ENCODE peak calls at places on chromosome 15, in six cellular contexts. I is heart left ventricle, M is keratinocyte, L is AG10803, U is GM12864, V is adrenal gland. G is an unnamed sample.

GRCh38 chr15:70049701-70050445 is 47.8 kb downstream of the TLE3 start:
- DNase-seq in I (no peak), M (no peak), L (no peak), U (no peak), V (no peak), G (no peak)

GRCh38 chr15:77541421-77542181 is 91.1 kb downstream of the LINGO1 start:
- DNase-seq in I (peak; percentile 71), M (no peak), L (peak; percentile 76), U (no peak), V (no peak), G (peak; percentile 9)

GRCh38 chr15:101240364-101240763 is 11.5 kb downstream of the CHSY1 start:
- DNase-seq in I (no peak), M (no peak), L (peak; percentile 52), U (no peak), V (peak; percentile 70), G (peak; percentile 67)

GRCh38 chr15:70088427-70088826 is 9.3 kb downstream of the TLE3 start:
- DNase-seq in I (no peak), M (no peak), L (no peak), U (no peak), V (no peak), G (no peak)

GRCh38 chr15:49979705-49980382 is 139.2 kb downstream of the ATP8B4 start:
- DNase-seq in I (no peak), M (no peak), L (no peak), U (no peak), V (no peak), G (no peak)

GRCh38 chr15:76330281-76330680 is 6.3 kb upstream of the ISL2 start:
- DNase-seq in I (peak; percentile 53), M (no peak), L (peak; percentile 64), U (no peak), V (peak; percentile 83), G (peak; percentile 68)

GRCh38 chr15:89874926-89875564 is 18.7 kb downstream of the AP3S2 start:
- DNase-seq in I (peak; percentile 84), M (no peak), L (peak; percentile 72), U (no peak), V (peak; percentile 87), G (peak; percentile 83)

GRCh38 chr15:65952425-65953053 is 83.2 kb downstream of the RAB11A start:
- DNase-seq in I (no peak), M (no peak), L (peak; percentile 45), U (no peak), V (peak; percentile 59), G (peak; percentile 66)

GRCh38 chr15:88794001-88794400 is 9.2 kb upstream of the ACAN start:
- DNase-seq in I (no peak), M (no peak), L (no peak), U (no peak), V (no peak), G (no peak)

DNA sequence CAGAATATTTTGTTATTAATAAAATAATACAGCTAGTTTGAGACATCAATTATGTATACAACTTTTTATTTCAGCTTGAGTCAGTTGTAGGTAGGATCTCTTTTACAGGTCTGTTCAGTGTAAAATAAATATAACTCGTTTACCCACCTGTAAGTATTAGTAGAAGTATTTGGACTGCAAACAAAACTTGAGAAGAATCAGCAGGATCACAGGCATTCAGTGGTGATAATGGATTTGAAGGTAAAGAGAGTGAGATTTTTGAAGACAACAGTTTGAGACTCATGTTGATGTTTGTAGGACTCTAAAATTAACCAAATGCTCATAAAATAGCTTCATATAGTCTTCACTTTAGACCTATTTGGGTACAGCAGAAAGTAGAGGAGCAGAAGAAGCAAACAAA is 35.5 kb upstream of the CCNB2 start:
- DNase-seq in I (no peak), M (no peak), L (no peak), U (no peak), V (no peak), G (no peak)
- H3K4me3 ChIP-seq in I (no peak overlapping the region), M (no peak overlapping the region), L (no peak overlapping the region), U (no peak overlapping the region), V (no peak overlapping the region), G (no peak overlapping the region)

GRCh38 chr15:29822685-29823459 is 604 bp upstream of the TJP1 start:
- DNase-seq in I (peak; percentile 79), M (no peak), L (peak; percentile 80), U (no peak), V (peak; percentile 82), G (peak; percentile 89)
- TF ChIP-seq CTCF in I (no peak), M (no peak), L (no peak), U (no peak), V (no peak), G (no peak)

DNA sequence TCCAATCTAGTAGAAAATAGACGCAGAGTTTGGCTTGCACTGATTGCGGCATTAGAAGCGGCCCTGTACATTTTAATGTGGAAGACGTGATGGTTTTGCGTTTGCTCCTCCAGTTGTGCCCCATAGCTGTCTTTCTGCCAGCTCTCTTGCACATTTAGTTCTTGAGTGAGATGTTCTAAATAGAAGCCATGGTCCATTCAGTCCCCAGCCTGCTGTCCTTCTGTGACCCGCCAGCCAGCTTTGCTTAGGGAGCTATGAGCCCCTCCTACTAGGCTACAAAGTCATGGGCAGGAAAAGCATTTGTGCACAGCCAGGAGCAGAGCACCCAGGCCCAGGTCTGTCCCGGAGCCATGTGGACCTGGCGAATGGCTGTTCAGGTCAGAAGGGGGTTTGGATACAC is 50.3 kb downstream of the APBA2 start:
- DNase-seq in I (no peak), M (no peak), L (no peak), U (no peak), V (no peak), G (no peak)
- H3K4me3 ChIP-seq in I (no peak overlapping the region), M (no peak overlapping the region), L (no peak overlapping the region), U (no peak overlapping the region), V (no peak overlapping the region), G (no peak overlapping the region)

GRCh38 chr15:57084178-57084577 is 165.7 kb downstream of the TCF12 start:
- DNase-seq in I (no peak), M (no peak), L (no peak), U (no peak), V (no peak), G (no peak)

GRCh38 chr15:57085267-57085666 is 166.8 kb downstream of the TCF12 start:
- DNase-seq in I (no peak), M (no peak), L (no peak), U (no peak), V (no peak), G (peak; percentile 22)

GRCh38 chr15:57079446-57079845 is 161.0 kb downstream of the TCF12 start:
- DNase-seq in I (no peak), M (no peak), L (no peak), U (no peak), V (no peak), G (no peak)

DNA sequence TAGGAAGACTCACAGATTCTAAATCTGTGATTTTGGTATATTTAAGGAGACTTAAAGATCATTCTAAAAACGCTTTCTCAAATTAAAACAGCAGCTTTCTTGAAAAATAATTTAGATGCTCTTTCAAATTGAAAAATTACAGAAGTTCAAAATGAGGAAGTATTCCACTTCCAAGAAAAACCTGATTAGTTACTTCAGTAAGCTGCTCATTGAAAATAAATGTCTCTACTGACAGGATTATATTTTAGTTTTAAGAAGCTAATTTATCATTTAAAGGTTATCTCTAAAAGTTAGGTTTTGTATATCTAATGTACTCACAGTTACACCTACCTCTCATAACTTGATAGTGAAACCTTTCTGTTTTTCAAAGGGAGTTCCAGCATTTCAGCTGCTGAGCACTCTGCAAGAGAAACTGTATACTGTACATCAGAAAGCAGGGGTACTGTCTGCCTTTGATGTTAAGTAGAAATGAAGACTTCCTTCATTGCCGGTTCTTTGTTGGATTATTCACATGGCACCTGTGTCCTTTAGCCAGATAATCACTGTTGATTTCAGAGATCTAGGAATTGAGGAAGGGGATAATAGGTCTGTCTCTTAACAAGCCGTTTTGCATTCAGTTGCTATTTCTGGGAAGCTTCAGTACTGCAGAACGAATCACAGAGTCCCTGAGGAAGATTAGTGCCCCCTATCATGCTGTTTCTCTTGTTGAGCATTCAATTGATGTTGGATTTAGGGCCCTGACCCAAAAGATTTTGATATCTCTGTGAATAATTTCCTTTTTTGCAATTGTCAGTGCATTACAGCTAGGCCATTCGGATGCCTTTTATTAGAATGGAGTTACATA is 161.7 kb downstream of the TCF12 start:
- DNase-seq in I (no peak), M (no peak), L (no peak), U (no peak), V (no peak), G (no peak)
- TF ChIP-seq CTCF in I (no peak), M (no peak), L (no peak), U (no peak), V (no peak), G (peak; percentile 6)